ENCODE peak calls at places on chromosomes 1 and 21, in six cellular contexts. B, V, J, D, I and M are unnamed samples.

GRCh38 chr1:64042331-64043100 is 160.9 kb upstream of the UBE2U start:
- DNase-seq in B (no peak), V (no peak), J (no peak), D (no peak), I (no peak), M (no peak)

GRCh38 chr1:228241259-228241658 is 33.4 kb downstream of the OBSCN start:
- DNase-seq in B (no peak), V (no peak), J (peak; percentile 19), D (no peak), I (no peak), M (no peak)

GRCh38 chr1:167092653-167093052 is 1.2 kb upstream of the STYXL2 start:
- DNase-seq in B (no peak), V (no peak), J (no peak), D (no peak), I (no peak), M (no peak)

GRCh38 chr1:153380711-153381110 is 5.3 kb upstream of the S100A12 start:
- DNase-seq in B (no peak), V (no peak), J (peak; percentile 25), D (no peak), I (no peak), M (no peak)

GRCh38 chr1:24481843-24482610 is 20.6 kb upstream of the RCAN3 start:
- DNase-seq in B (no peak), V (peak; percentile 24), J (no peak), D (no peak), I (no peak), M (no peak)

GRCh38 chr1:154219511-154219910 is 1.2 kb upstream of the UBAP2L start:
- DNase-seq in B (no peak), V (no peak), J (no peak), D (no peak), I (peak; percentile 24), M (no peak)

GRCh38 chr1:239386453-239387303 is at the start of gene CHRM3:
- DNase-seq in B (no peak), V (no peak), J (peak; percentile 92), D (peak; percentile 75), I (no peak), M (no peak)

GRCh38 chr1:209717818-209718217 is 13.2 kb downstream of the HSD11B1 start:
- DNase-seq in B (no peak), V (no peak), J (no peak), D (no peak), I (no peak), M (no peak)

GRCh38 chr1:244214009-244214967 is 163.2 kb downstream of the ZBTB18 start:
- DNase-seq in B (no peak), V (no peak), J (peak; percentile 74), D (no peak), I (no peak), M (no peak)

GRCh38 chr1:24294757-24295371 is 24.3 kb upstream of the GRHL3 start:
- DNase-seq in B (no peak), V (no peak), J (peak; percentile 64), D (no peak), I (no peak), M (no peak)

GRCh38 chr1:112267929-112268328 is 128.1 kb upstream of the CTTNBP2NL start:
- DNase-seq in B (no peak), V (no peak), J (no peak), D (no peak), I (no peak), M (no peak)

GRCh38 chr1:227654858-227655752 is 80.0 kb downstream of the JMJD4 start:
- DNase-seq in B (no peak), V (no peak), J (no peak), D (no peak), I (no peak), M (no peak)

GRCh38 chr1:20962576-20963258 is 175.6 kb upstream of the HP1BP3 start:
- DNase-seq in B (no peak), V (no peak), J (no peak), D (no peak), I (no peak), M (no peak)

GRCh38 chr1:154703207-154703606 is 95.2 kb upstream of the ADAR start:
- DNase-seq in B (no peak), V (no peak), J (no peak), D (no peak), I (no peak), M (no peak)

GRCh38 chr1:92784051-92784638 is 763 bp downstream of the EVI5 start:
- DNase-seq in B (no peak), V (peak; percentile 21), J (peak; percentile 68), D (peak; percentile 23), I (no peak), M (peak; percentile 14)

GRCh38 chr1:55870076-55870475 is 654.9 kb upstream of the USP24 start:
- DNase-seq in B (no peak), V (no peak), J (no peak), D (no peak), I (no peak), M (no peak)

GRCh38 chr1:18800258-18800657 is 59.2 kb downstream of the TAS1R2 start:
- DNase-seq in B (no peak), V (no peak), J (no peak), D (no peak), I (no peak), M (no peak)

GRCh38 chr1:46413596-46413985 is 19.5 kb downstream of the FAAH start:
- DNase-seq in B (no peak), V (no peak), J (peak; percentile 86), D (no peak), I (no peak), M (no peak)

GRCh38 chr1:161440312-161440894 is 64.9 kb upstream of the FCGR2A start:
- DNase-seq in B (peak; percentile 12), V (peak; percentile 22), J (peak; percentile 91), D (no peak), I (peak; percentile 79), M (no peak)

GRCh38 chr1:31792116-31792515 is 23.7 kb downstream of the SPOCD1 start:
- DNase-seq in B (no peak), V (no peak), J (peak; percentile 27), D (no peak), I (no peak), M (no peak)

GRCh38 chr1:172671591-172671990 is 12.7 kb downstream of the FASLG start:
- DNase-seq in B (no peak), V (no peak), J (no peak), D (no peak), I (no peak), M (no peak)

GRCh38 chr1:183168308-183168707 is 17.8 kb upstream of the LAMC2 start:
- DNase-seq in B (no peak), V (no peak), J (no peak), D (no peak), I (no peak), M (peak; percentile 57)

GRCh38 chr21:31258073-31258472 is 86.0 kb downstream of the TIAM1 start:
- DNase-seq in B (no peak), V (no peak), J (no peak), D (no peak), I (no peak), M (no peak)

GRCh38 chr1:20666804-20667203 is 5.6 kb upstream of the DDOST start:
- DNase-seq in B (no peak), V (no peak), J (no peak), D (no peak), I (no peak), M (peak; percentile 50)

GRCh38 chr1:167105841-167106461 is 12.1 kb downstream of the STYXL2 start:
- DNase-seq in B (no peak), V (no peak), J (peak; percentile 64), D (no peak), I (no peak), M (no peak)

GRCh38 chr1:247209306-247209900 is 37.6 kb upstream of the ZNF124 start:
- DNase-seq in B (no peak), V (no peak), J (no peak), D (no peak), I (no peak), M (no peak)

GRCh38 chr1:176560681-176561080 is 97.7 kb downstream of the PAPPA2 start:
- DNase-seq in B (no peak), V (no peak), J (no peak), D (no peak), I (no peak), M (no peak)

GRCh38 chr1:233759665-233760064 is 144.8 kb upstream of the SLC35F3 start:
- DNase-seq in B (no peak), V (no peak), J (no peak), D (no peak), I (no peak), M (no peak)